ENCODE peak calls at places on chromosomes 1 and 21, in seven cellular contexts. N, Y, E, P, S, L and J are unnamed samples.

GRCh38 chr21:42381347-42381984 is 14.4 kb downstream of the TMPRSS3 start:
- DNase-seq in Y (no peak), E (peak; percentile 63), N (no peak), S (no peak), P (peak; percentile 85), L (no peak), J (no peak)

GRCh38 chr1:172638885-172639831 is 19.7 kb upstream of the FASLG start:
- DNase-seq in P (peak; percentile 21), N (no peak), Y (no peak), S (no peak), L (peak; percentile 62), E (peak; percentile 99), J (no peak)

GRCh38 chr1:152566681-152567080 is at the start of gene LCE3E:
- DNase-seq in Y (no peak), P (no peak), L (no peak), E (peak; percentile 99), S (no peak), N (no peak), J (no peak)

GRCh38 chr1:182065126-182065845 is 3.8 kb upstream of the ZNF648 start:
- DNase-seq in N (no peak), S (no peak), Y (no peak), E (no peak), P (no peak), L (no peak), J (no peak)

GRCh38 chr1:100100202-100100601 is 32.5 kb downstream of the SASS6 start:
- DNase-seq in E (no peak), Y (peak; percentile 16), S (no peak), P (no peak), N (no peak), L (no peak), J (no peak)

GRCh38 chr1:201693019-201693372 is 136.0 kb upstream of the IPO9 start:
- DNase-seq in N (no peak), E (no peak), P (peak; percentile 79), S (no peak), Y (no peak), L (no peak), J (no peak)

GRCh38 chr1:171852273-171852672 is 11.0 kb downstream of the DNM3 start:
- DNase-seq in P (no peak), S (no peak), L (no peak), N (no peak), E (peak; percentile 35), Y (no peak), J (no peak)

GRCh38 chr1:29548091-29548490 is 311.8 kb downstream of the PTPRU start:
- DNase-seq in L (no peak), Y (no peak), N (no peak), E (no peak), P (no peak), S (no peak), J (no peak)

GRCh38 chr1:230681599-230681998 is 32.3 kb downstream of the AGT start:
- DNase-seq in E (peak; percentile 94), L (no peak), P (no peak), N (peak; percentile 70), S (no peak), Y (peak; percentile 82), J (no peak)

GRCh38 chr1:203475012-203475981 is at the start of gene PRELP:
- DNase-seq in P (peak; percentile 52), E (peak; percentile 8), Y (no peak), S (no peak), L (no peak), N (peak; percentile 75), J (peak; percentile 42)

GRCh38 chr1:210330279-210330866 is 1.7 kb downstream of the HHAT start:
- DNase-seq in L (no peak), P (peak; percentile 30), E (no peak), S (no peak), N (no peak), Y (peak; percentile 16), J (no peak)

GRCh38 chr1:178625695-178626094 is 99.3 kb upstream of the RALGPS2 start:
- DNase-seq in N (no peak), L (no peak), S (no peak), P (no peak), Y (no peak), E (no peak), J (no peak)

GRCh38 chr1:79478160-79478559 is 471.6 kb upstream of the ADGRL4 start:
- DNase-seq in S (no peak), P (no peak), Y (no peak), N (no peak), E (no peak), L (no peak), J (no peak)

GRCh38 chr1:237732657-237733056 is 158.1 kb downstream of the ZP4 start:
- DNase-seq in N (no peak), P (no peak), E (no peak), L (no peak), S (no peak), Y (no peak), J (no peak)
- H3K36me3 ChIP-seq in N (no peaks in the 10 kb centered on the region), P (no peaks in the 10 kb centered on the region), E (no peaks in the 10 kb centered on the region), L (no peaks in the 10 kb centered on the region), S (peaks cover 10% of the 10 kb centered on the region), Y (no peaks in the 10 kb centered on the region), J (peaks cover 27% of the 10 kb centered on the region)

GRCh38 chr1:224495861-224496260 is 61.3 kb upstream of the WDR26 start:
- DNase-seq in S (no peak), E (no peak), Y (no peak), P (no peak), L (no peak), N (no peak), J (no peak)

GRCh38 chr1:224499204-224499603 is 64.6 kb upstream of the WDR26 start:
- DNase-seq in S (no peak), E (peak; percentile 37), Y (peak; percentile 82), P (no peak), N (no peak), L (no peak), J (no peak)

GRCh38 chr1:224498574-224499170 is 64.1 kb upstream of the WDR26 start:
- DNase-seq in N (no peak), S (no peak), E (peak; percentile 95), P (no peak), Y (no peak), L (no peak), J (no peak)

GRCh38 chr1:224496826-224497225 is 62.2 kb upstream of the WDR26 start:
- DNase-seq in Y (no peak), S (no peak), P (no peak), L (no peak), N (no peak), E (no peak), J (no peak)

DNA sequence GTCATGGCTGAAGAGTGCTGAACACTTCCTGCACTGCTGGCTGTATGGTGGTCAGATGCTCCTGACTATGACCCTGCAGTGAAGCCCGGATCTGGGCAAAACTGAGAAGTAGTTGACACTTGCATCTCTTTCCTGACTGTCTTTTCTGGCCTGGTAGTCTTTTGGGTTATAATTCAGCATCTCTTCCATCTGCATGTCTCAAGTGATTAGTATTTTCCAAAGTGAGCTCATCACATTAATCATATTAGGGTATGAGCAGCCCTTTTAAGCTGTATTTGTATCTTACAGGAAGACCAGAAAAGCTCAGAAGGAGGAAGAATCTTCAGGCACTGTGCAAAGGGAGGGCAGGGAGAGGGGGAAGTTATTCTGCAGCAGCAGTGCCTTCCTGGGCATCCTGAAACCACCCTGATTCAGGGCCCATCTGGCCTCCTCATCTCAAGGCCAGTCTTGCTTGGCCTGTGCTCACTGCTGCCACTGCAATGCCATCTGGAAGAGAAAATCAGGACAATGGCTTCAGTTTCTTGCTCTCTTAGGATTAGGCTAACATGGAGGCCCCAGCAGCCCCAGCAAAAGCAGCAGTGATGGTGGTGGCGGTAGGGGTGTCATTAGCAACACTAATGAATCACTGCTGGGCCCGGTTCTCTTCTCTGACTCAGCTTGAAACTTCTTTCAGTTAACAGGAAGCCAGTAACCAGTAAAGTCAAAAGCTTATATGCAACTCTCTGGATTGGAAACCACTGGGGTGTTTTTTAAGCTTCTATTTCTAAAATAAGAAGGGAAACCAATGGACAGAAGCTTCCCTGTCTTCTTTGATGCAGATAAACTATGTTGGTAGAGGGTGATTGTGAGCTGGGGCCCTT is 63.3 kb upstream of the WDR26 start:
- DNase-seq in P (no peak), S (no peak), Y (no peak), L (peak; percentile 80), N (no peak), E (peak; percentile 91), J (no peak)
- H3K4me3 ChIP-seq in P (no peak overlapping the region), S (peak overlapping the region; percentile 6), Y (no peak overlapping the region), L (peak overlapping the region; percentile 12), N (no peak overlapping the region), E (no peak overlapping the region), J (peak overlapping the region; percentile 22)

GRCh38 chr1:87473203-87473661 is 144.6 kb downstream of the LMO4 start:
- DNase-seq in N (no peak), L (no peak), S (no peak), E (peak; percentile 25), P (no peak), Y (no peak), J (no peak)

GRCh38 chr1:87474098-87474497 is 145.4 kb downstream of the LMO4 start:
- DNase-seq in E (no peak), P (no peak), Y (no peak), N (no peak), S (no peak), L (no peak), J (no peak)

GRCh38 chr1:87472716-87473115 is 144.0 kb downstream of the LMO4 start:
- DNase-seq in P (no peak), N (no peak), E (no peak), S (no peak), Y (no peak), L (no peak), J (no peak)

DNA sequence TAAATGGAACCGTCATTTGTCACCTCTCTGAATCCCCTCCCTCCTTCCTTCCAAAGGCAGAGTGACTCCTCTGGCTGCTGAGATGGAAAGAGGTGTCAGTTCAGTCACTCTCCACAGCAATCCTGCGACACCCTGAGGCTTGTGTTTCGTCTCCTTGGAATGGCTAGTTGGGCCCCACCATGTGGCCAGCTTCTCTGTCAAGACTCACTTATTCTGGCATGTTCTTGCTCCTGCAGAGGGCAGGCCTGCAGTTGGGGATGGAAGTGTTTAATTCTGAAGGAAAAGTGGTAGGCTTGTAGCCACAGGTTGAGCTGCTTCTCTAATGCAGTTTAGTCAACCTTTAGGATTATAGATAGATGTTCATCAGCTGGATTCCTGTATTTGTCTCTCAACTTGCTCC is 149.6 kb downstream of the LMO4 start:
- DNase-seq in L (no peak), P (no peak), S (no peak), N (no peak), Y (peak; percentile 14), E (peak; percentile 27), J (peak; percentile 29)
- TF ChIP-seq CTCF in L (no peak), P (no peak), S (no peak), N (no peak), Y (peak; percentile 52), E (no peak), J (peak; percentile 31)

DNA sequence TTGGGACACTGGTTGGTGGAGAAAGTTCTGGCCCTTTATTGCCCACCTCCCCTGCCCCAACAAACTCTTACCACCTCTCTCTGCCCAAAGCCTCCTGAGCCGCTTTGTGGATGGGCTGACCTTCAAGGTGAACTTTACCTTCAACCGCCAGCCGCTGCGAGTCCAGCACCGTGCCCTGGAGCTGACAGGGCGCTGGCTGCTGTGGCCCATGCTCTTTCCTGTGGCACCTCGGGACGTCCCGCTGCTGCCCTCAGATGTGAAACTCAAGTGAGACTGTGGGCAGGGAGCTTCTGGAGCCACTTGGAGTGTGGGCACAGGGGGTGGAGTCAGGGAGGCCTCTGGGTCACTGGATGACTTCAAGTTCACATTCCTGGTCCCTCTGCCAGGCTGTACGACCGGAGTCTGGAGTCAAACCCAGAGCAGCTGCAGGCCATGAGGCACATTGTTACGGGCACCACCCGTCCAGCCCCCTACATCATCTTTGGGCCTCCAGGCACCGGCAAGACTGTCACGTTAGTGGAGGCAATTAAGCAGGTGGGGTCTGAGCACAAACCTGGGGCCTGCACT is 12.5 kb downstream of the RHOC start:
- DNase-seq in P (no peak), Y (no peak), E (no peak), N (no peak), S (no peak), L (no peak), J (no peak)
- H3K36me3 ChIP-seq in P (no peaks in the 10 kb centered on the region), Y (peaks cover 88% of the 10 kb centered on the region), E (peaks cover 40% of the 10 kb centered on the region), N (no peaks in the 10 kb centered on the region), S (peaks cover 54% of the 10 kb centered on the region), L (peaks cover 33% of the 10 kb centered on the region), J (peaks cover 91% of the 10 kb centered on the region)